ENCODE peak calls at places on chromosomes 13 and 19, in four cellular contexts. One of them, this sample, is unnamed.

GRCh38 chr19:3366104-3366760 is at the start of gene NFIC:
- DNase-seq in left ventricle myocardium inferior: peak; percentile 84
- DNase-seq in adipocyte: peak; percentile 87
- DNase-seq in tibial artery: peak; percentile 93
- DNase-seq in this sample: peak; percentile 76

GRCh38 chr13:101398920-101399319 is 17.4 kb downstream of the NALCN start:
- DNase-seq in left ventricle myocardium inferior: no peak
- DNase-seq in adipocyte: peak; percentile 27
- DNase-seq in tibial artery: no peak
- DNase-seq in this sample: no peak

GRCh38 chr13:46520188-46520587 is 32.8 kb upstream of the LRCH1 start:
- DNase-seq in left ventricle myocardium inferior: no peak
- DNase-seq in adipocyte: no peak
- DNase-seq in tibial artery: no peak
- DNase-seq in this sample: no peak

GRCh38 chr13:33798023-33798422 is 19.9 kb upstream of the RFC3 start:
- DNase-seq in left ventricle myocardium inferior: no peak
- DNase-seq in adipocyte: no peak
- DNase-seq in tibial artery: no peak
- DNase-seq in this sample: no peak

GRCh38 chr19:28184997-28185396 is 1028.0 kb downstream of the UQCRFS1 start:
- DNase-seq in left ventricle myocardium inferior: no peak
- DNase-seq in adipocyte: no peak
- DNase-seq in tibial artery: no peak
- DNase-seq in this sample: no peak

GRCh38 chr13:23753523-23753922 is 135.7 kb downstream of the MIPEP start:
- DNase-seq in left ventricle myocardium inferior: no peak
- DNase-seq in adipocyte: peak; percentile 65
- DNase-seq in tibial artery: no peak
- DNase-seq in this sample: no peak

GRCh38 chr19:29016926-29017760 is 195.8 kb downstream of the UQCRFS1 start:
- DNase-seq in left ventricle myocardium inferior: no peak
- DNase-seq in adipocyte: no peak
- DNase-seq in tibial artery: no peak
- DNase-seq in this sample: no peak

GRCh38 chr13:19957320-19958118 is 1.0 kb upstream of the ZMYM2 start:
- DNase-seq in left ventricle myocardium inferior: peak; percentile 66
- DNase-seq in adipocyte: peak; percentile 58
- DNase-seq in tibial artery: peak; percentile 85
- DNase-seq in this sample: peak; percentile 61

GRCh38 chr19:36547001-36547732 is 19.1 kb upstream of the ZNF260 start:
- DNase-seq in left ventricle myocardium inferior: no peak
- DNase-seq in adipocyte: no peak
- DNase-seq in tibial artery: no peak
- DNase-seq in this sample: no peak

GRCh38 chr13:76470991-76471390 is 415.2 kb downstream of the KCTD12 start:
- DNase-seq in left ventricle myocardium inferior: no peak
- DNase-seq in adipocyte: no peak
- DNase-seq in tibial artery: no peak
- DNase-seq in this sample: no peak

GRCh38 chr19:30090963-30091362 is 148.9 kb downstream of the URI1 start:
- DNase-seq in left ventricle myocardium inferior: no peak
- DNase-seq in adipocyte: no peak
- DNase-seq in tibial artery: no peak
- DNase-seq in this sample: peak; percentile 19

GRCh38 chr19:29626386-29626785 is 20.3 kb downstream of the POP4 start:
- DNase-seq in left ventricle myocardium inferior: no peak
- DNase-seq in adipocyte: no peak
- DNase-seq in tibial artery: no peak
- DNase-seq in this sample: no peak

GRCh38 chr13:45333973-45334922 is 6.7 kb downstream of the TPT1 start:
- DNase-seq in left ventricle myocardium inferior: no peak
- DNase-seq in adipocyte: no peak
- DNase-seq in tibial artery: no peak
- DNase-seq in this sample: no peak

GRCh38 chr13:59463023-59463422 is 700.7 kb downstream of the DIAPH3 start:
- DNase-seq in left ventricle myocardium inferior: no peak
- DNase-seq in adipocyte: no peak
- DNase-seq in tibial artery: no peak
- DNase-seq in this sample: no peak

GRCh38 chr13:32659736-32660135 is 73.5 kb downstream of the PDS5B start:
- DNase-seq in left ventricle myocardium inferior: no peak
- DNase-seq in adipocyte: peak; percentile 45
- DNase-seq in tibial artery: no peak
- DNase-seq in this sample: no peak

GRCh38 chr13:100608906-100609305 is 20.3 kb upstream of the GGACT start:
- DNase-seq in left ventricle myocardium inferior: no peak
- DNase-seq in adipocyte: no peak
- DNase-seq in tibial artery: no peak
- DNase-seq in this sample: no peak

GRCh38 chr13:113819341-113819730 is 44.5 kb downstream of the GAS6 start:
- DNase-seq in left ventricle myocardium inferior: no peak
- DNase-seq in adipocyte: no peak
- DNase-seq in tibial artery: no peak
- DNase-seq in this sample: no peak

GRCh38 chr19:45762870-45763631 is 6.0 kb downstream of the SIX5 start:
- DNase-seq in left ventricle myocardium inferior: no peak
- DNase-seq in adipocyte: no peak
- DNase-seq in tibial artery: no peak
- DNase-seq in this sample: no peak

GRCh38 chr13:105441406-105441805 is 1094.1 kb downstream of the EFNB2 start:
- DNase-seq in left ventricle myocardium inferior: no peak
- DNase-seq in adipocyte: peak; percentile 57
- DNase-seq in tibial artery: no peak
- DNase-seq in this sample: no peak

GRCh38 chr19:49469828-49470614 is 4.0 kb upstream of the FLT3LG start:
- DNase-seq in left ventricle myocardium inferior: no peak
- DNase-seq in adipocyte: no peak
- DNase-seq in tibial artery: no peak
- DNase-seq in this sample: no peak

GRCh38 chr19:6668696-6669095 is 1.3 kb downstream of the TNFSF14 start:
- DNase-seq in left ventricle myocardium inferior: no peak
- DNase-seq in adipocyte: no peak
- DNase-seq in tibial artery: no peak
- DNase-seq in this sample: no peak

GRCh38 chr13:53499551-53499950 is 470.9 kb downstream of the OLFM4 start:
- DNase-seq in left ventricle myocardium inferior: no peak
- DNase-seq in adipocyte: no peak
- DNase-seq in tibial artery: no peak
- DNase-seq in this sample: no peak

GRCh38 chr13:80070024-80070703 is 270.8 kb downstream of the SPRY2 start:
- DNase-seq in left ventricle myocardium inferior: no peak
- DNase-seq in adipocyte: no peak
- DNase-seq in tibial artery: no peak
- DNase-seq in this sample: no peak

GRCh38 chr13:80237646-80238045 is 103.3 kb downstream of the SPRY2 start:
- DNase-seq in left ventricle myocardium inferior: no peak
- DNase-seq in adipocyte: peak; percentile 50
- DNase-seq in tibial artery: no peak
- DNase-seq in this sample: no peak

GRCh38 chr19:38557205-38557799 is 60.5 kb downstream of the MAP4K1 start:
- DNase-seq in left ventricle myocardium inferior: no peak
- DNase-seq in adipocyte: no peak
- DNase-seq in tibial artery: no peak
- DNase-seq in this sample: no peak

GRCh38 chr19:1684573-1684912 is 32.1 kb upstream of the TCF3 start:
- DNase-seq in left ventricle myocardium inferior: no peak
- DNase-seq in adipocyte: no peak
- DNase-seq in tibial artery: no peak
- DNase-seq in this sample: no peak

DNA sequence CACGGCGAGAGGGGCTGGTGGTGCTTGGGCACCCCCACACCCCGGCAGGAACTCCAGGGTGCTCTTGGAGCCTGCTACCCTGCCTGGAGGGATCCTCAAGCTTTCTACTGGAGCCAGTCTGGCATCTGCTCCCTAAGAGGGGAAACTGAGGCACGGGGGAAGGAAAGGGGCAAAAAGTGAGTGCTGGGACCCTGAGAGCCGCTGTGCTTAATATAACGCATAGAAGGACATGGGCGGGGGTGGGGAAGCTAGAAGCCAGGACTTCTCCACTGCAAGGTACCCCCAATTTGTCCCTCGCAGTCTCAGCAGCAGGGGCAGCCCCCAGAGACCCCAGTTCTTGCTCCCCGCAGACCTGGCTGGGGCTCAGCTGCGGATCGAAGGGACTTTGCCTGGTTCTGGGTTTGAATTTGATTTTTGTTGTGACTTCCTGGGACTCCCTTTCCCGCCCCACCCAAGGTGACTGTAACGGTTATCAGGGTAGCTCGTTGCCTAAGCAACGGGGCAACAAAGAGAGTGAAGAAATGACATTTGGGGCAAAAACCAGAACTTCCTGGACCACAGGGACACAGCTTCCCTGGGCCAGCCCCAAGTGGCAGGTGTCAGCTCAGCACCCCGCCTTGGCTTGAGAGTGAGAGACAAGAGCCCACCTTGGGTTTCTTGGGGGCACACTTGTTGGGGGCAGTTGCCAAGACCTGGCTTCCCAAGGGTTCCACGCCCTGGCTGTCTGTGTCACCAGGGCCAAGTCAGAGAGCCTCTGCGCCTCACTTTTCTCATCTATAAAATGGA is 638 bp downstream of the ADGRE5 start:
- DNase-seq in left ventricle myocardium inferior: peak; percentile 37
- DNase-seq in adipocyte: no peak
- DNase-seq in tibial artery: peak; percentile 76
- DNase-seq in this sample: no peak
- H3K4me1 ChIP-seq in left ventricle myocardium inferior: peaks cover 69% of the 10 kb centered on the region
- H3K4me1 ChIP-seq in adipocyte: peaks cover 27% of the 10 kb centered on the region
- H3K4me1 ChIP-seq in tibial artery: no peaks in the 10 kb centered on the region
- H3K4me1 ChIP-seq in this sample: peaks cover 32% of the 10 kb centered on the region

GRCh38 chr13:65095118-65095517 is 2135.0 kb downstream of the PCDH9 start:
- DNase-seq in left ventricle myocardium inferior: no peak
- DNase-seq in adipocyte: peak; percentile 50
- DNase-seq in tibial artery: no peak
- DNase-seq in this sample: no peak
- H3K4me1 ChIP-seq in left ventricle myocardium inferior: no peaks in the 10 kb centered on the region
- H3K4me1 ChIP-seq in adipocyte: no peaks in the 10 kb centered on the region
- H3K4me1 ChIP-seq in tibial artery: no peaks in the 10 kb centered on the region
- H3K4me1 ChIP-seq in this sample: no peaks in the 10 kb centered on the region

GRCh38 chr19:15417699-15418098 is 1.1 kb downstream of the AKAP8L start:
- DNase-seq in left ventricle myocardium inferior: no peak
- DNase-seq in adipocyte: peak; percentile 52
- DNase-seq in tibial artery: peak; percentile 65
- DNase-seq in this sample: no peak
- H3K4me1 ChIP-seq in left ventricle myocardium inferior: peaks cover 84% of the 10 kb centered on the region
- H3K4me1 ChIP-seq in adipocyte: peaks cover 35% of the 10 kb centered on the region
- H3K4me1 ChIP-seq in tibial artery: no peaks in the 10 kb centered on the region
- H3K4me1 ChIP-seq in this sample: no peaks in the 10 kb centered on the region

DNA sequence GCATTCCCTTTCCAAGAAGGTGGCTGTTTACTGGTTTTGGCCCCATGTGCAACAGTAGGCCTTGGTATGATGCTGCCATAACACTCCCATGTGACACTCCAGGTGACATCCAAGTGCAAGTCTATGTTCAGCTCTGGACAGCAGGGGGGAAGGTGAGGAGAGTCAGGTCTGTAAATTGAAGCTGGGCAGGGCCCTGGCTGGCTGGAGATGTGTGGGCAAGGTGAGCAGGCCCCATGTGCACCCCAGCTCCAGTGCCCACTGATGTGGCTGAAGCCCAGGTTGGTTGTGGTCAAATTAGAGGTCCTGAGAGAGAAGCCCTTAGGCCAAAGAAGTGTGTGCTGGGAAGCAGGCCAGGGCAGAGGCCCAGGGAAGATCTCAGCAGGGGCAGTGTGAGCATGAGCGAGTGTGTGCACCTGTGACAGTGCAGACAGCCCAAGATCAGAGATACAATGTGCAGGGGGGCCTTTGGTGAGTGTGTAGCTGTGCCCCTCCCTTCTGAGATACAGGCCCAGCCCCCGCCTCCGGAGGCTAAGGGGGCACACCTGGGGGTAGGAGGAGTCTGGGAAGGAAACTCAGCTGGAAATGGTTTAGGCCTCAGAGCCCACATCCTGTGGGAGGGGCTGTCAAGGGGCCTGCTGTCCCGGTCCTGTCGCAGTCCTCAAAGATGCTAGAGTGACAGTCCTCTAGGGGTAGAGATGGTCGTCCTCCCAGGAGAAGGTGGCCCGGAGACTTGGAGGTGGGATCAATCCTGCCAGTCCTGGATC is 18.6 kb downstream of the DEDD2 start:
- DNase-seq in left ventricle myocardium inferior: no peak
- DNase-seq in adipocyte: no peak
- DNase-seq in tibial artery: no peak
- DNase-seq in this sample: no peak
- H3K4me1 ChIP-seq in left ventricle myocardium inferior: peaks cover 27% of the 10 kb centered on the region
- H3K4me1 ChIP-seq in adipocyte: peaks cover 12% of the 10 kb centered on the region
- H3K4me1 ChIP-seq in tibial artery: no peaks in the 10 kb centered on the region
- H3K4me1 ChIP-seq in this sample: peaks cover 31% of the 10 kb centered on the region

GRCh38 chr13:97253581-97254293 is 31.6 kb downstream of the MBNL2 start:
- DNase-seq in left ventricle myocardium inferior: no peak
- DNase-seq in adipocyte: no peak
- DNase-seq in tibial artery: no peak
- DNase-seq in this sample: no peak

GRCh38 chr13:97255515-97255999 is 33.4 kb downstream of the MBNL2 start:
- DNase-seq in left ventricle myocardium inferior: no peak
- DNase-seq in adipocyte: no peak
- DNase-seq in tibial artery: no peak
- DNase-seq in this sample: no peak

GRCh38 chr13:97252735-97253134 is 30.6 kb downstream of the MBNL2 start:
- DNase-seq in left ventricle myocardium inferior: no peak
- DNase-seq in adipocyte: no peak
- DNase-seq in tibial artery: no peak
- DNase-seq in this sample: no peak

GRCh38 chr13:97256343-97256783 is 34.2 kb downstream of the MBNL2 start:
- DNase-seq in left ventricle myocardium inferior: no peak
- DNase-seq in adipocyte: peak; percentile 88
- DNase-seq in tibial artery: no peak
- DNase-seq in this sample: no peak

GRCh38 chr13:97254809-97255208 is 32.7 kb downstream of the MBNL2 start:
- DNase-seq in left ventricle myocardium inferior: no peak
- DNase-seq in adipocyte: no peak
- DNase-seq in tibial artery: no peak
- DNase-seq in this sample: no peak
- H3K4me1 ChIP-seq in left ventricle myocardium inferior: peaks cover 88% of the 10 kb centered on the region
- H3K4me1 ChIP-seq in adipocyte: peaks cover 80% of the 10 kb centered on the region
- H3K4me1 ChIP-seq in tibial artery: no peaks in the 10 kb centered on the region
- H3K4me1 ChIP-seq in this sample: peaks cover 75% of the 10 kb centered on the region